ENCODE peak calls at places on chromosome 11, in five cellular contexts. V is stimulated activated CD4-positive, alpha-beta T cell treated with anti-CD3 and anti-CD28 coated beads, Interleukin-2, amount 100 ng/mL, for 48 hours; M is left colon; B is neural progenitor cell; I is cardiac fibroblast. T is an unnamed sample.
A peak's percentile ranks its signal among the peaks of the same experiment; 100 is the strongest.

GRCh38 chr11:86874314-86875056 is 74.1 kb downstream of the PRSS23 start:
- DNase-seq in B (no peak), M (no peak), V (no peak), I (no peak), T (no peak)

GRCh38 chr11:36377759-36378553 is 81.9 kb downstream of the PRR5L start:
- DNase-seq in V (no peak), I (no peak), B (no peak), M (no peak), T (no peak)

GRCh38 chr11:61201476-61201875 is 1.8 kb upstream of the PGA3 start:
- DNase-seq in I (no peak), B (no peak), M (no peak), V (no peak), T (no peak)

GRCh38 chr11:73856001-73856663 is 20.5 kb downstream of the COA4 start:
- DNase-seq in I (no peak), M (no peak), V (no peak), B (no peak), T (no peak)

GRCh38 chr11:121654506-121655480 is 202.0 kb upstream of the SORL1-AS1 start:
- DNase-seq in V (no peak), B (no peak), I (peak; percentile 48), M (no peak), T (no peak)

GRCh38 chr11:27280131-27280530 is 82.9 kb downstream of the CCDC34 start:
- DNase-seq in M (no peak), B (no peak), V (no peak), I (peak; percentile 55), T (no peak)

GRCh38 chr11:87286338-87286737 is 248.6 kb downstream of the TMEM135 start:
- DNase-seq in B (no peak), M (no peak), I (no peak), V (no peak), T (no peak)

GRCh38 chr11:15663778-15664218 is 549.1 kb downstream of the INSC start:
- DNase-seq in V (no peak), M (no peak), B (peak; percentile 91), I (no peak), T (no peak)

GRCh38 chr11:9772218-9772617 is 108.3 kb downstream of the SWAP70 start:
- DNase-seq in M (no peak), B (no peak), V (no peak), I (no peak), T (no peak)

GRCh38 chr11:133821776-133822175 is 23.5 kb downstream of the SPATA19 start:
- DNase-seq in M (no peak), B (peak; percentile 87), V (peak; percentile 29), I (peak; percentile 32), T (no peak)

GRCh38 chr11:2166091-2166851 is 5.3 kb upstream of the INS start:
- DNase-seq in B (peak; percentile 67), V (peak; percentile 53), M (no peak), I (no peak), T (no peak)

GRCh38 chr11:66996609-66997273 is 21.6 kb downstream of the C11orf86 start:
- DNase-seq in I (peak; percentile 81), M (no peak), B (no peak), V (no peak), T (no peak)

GRCh38 chr11:79098096-79098495 is 342.7 kb downstream of the TENM4 start:
- DNase-seq in V (no peak), I (no peak), M (no peak), B (no peak), T (no peak)

GRCh38 chr11:76824083-76824939 is 36.4 kb upstream of the ACER3 start:
- DNase-seq in M (no peak), B (no peak), I (peak; percentile 67), V (no peak), T (no peak)

GRCh38 chr11:14144905-14145304 is 182.4 kb downstream of the SPON1 start:
- DNase-seq in V (no peak), M (no peak), I (no peak), B (no peak), T (no peak)

GRCh38 chr11:96335389-96335788 is 7.6 kb downstream of the MAML2 start:
- DNase-seq in V (no peak), I (no peak), B (no peak), M (no peak), T (no peak)

GRCh38 chr11:119295178-119295577 is 21.8 kb downstream of the MCAM start:
- DNase-seq in V (no peak), B (no peak), I (peak; percentile 29), M (no peak), T (no peak)

GRCh38 chr11:20464566-20464965 is 77.0 kb downstream of the PRMT3 start:
- DNase-seq in B (no peak), V (no peak), I (no peak), M (no peak), T (no peak)

GRCh38 chr11:36362902-36363301 is 66.8 kb downstream of the PRR5L start:
- DNase-seq in B (no peak), M (no peak), I (peak; percentile 49), V (no peak), T (no peak)

GRCh38 chr11:60914620-60915249 is 777 bp downstream of the TMEM109 start:
- DNase-seq in B (peak; percentile 60), V (no peak), I (peak; percentile 26), M (peak; percentile 38), T (peak; percentile 54)

GRCh38 chr11:13205446-13205845 is 72.1 kb upstream of the BMAL1 start:
- DNase-seq in V (no peak), M (no peak), B (no peak), I (no peak), T (no peak)

GRCh38 chr11:8070417-8071101 is 10.5 kb upstream of the TUB start:
- DNase-seq in I (peak; percentile 72), B (peak; percentile 45), M (no peak), V (no peak), T (peak; percentile 22)

GRCh38 chr11:76186776-76187279 is 19.5 kb downstream of the WNT11 start:
- DNase-seq in I (no peak), V (no peak), B (no peak), M (no peak), T (no peak)

GRCh38 chr11:29119116-29119515 is 897.7 kb downstream of the KCNA4 start:
- DNase-seq in M (no peak), B (no peak), V (no peak), I (peak; percentile 12), T (no peak)

GRCh38 chr11:23688835-23689234 is 808.0 kb upstream of the LUZP2 start:
- DNase-seq in V (no peak), M (no peak), I (peak; percentile 18), B (no peak), T (no peak)

GRCh38 chr11:47083913-47084312 is 92.8 kb downstream of the ARFGAP2 start:
- DNase-seq in V (no peak), I (peak; percentile 57), M (no peak), B (no peak), T (no peak)

GRCh38 chr11:69157822-69158231 is 2.1 kb downstream of the SMIM38 start:
- DNase-seq in I (no peak), M (no peak), B (no peak), V (no peak), T (no peak)

GRCh38 chr11:34234086-34234740 is 123.6 kb downstream of the ABTB2 start:
- DNase-seq in B (peak; percentile 39), I (peak; percentile 50), V (peak; percentile 54), M (peak; percentile 84), T (no peak)

GRCh38 chr11:73343076-73343833 is 32.9 kb upstream of the RELT start:
- DNase-seq in M (no peak), I (no peak), V (no peak), B (no peak), T (no peak)

GRCh38 chr11:119085523-119085878 is 820 bp downstream of the HMBS start:
- DNase-seq in I (no peak), B (peak; percentile 34), V (peak; percentile 17), M (no peak), T (no peak)

T was measured in uterus.